ENCODE peak calls at places on chromosome 2, in eight cellular contexts. One of them, this sample, is unnamed.

GRCh38 chr2:68255736-68256450 is 3.6 kb upstream of the PPP3R1 start:
- DNase-seq in neuronal stem cell: no peak
- DNase-seq in tibial nerve: no peak
- DNase-seq in GM23248: peak; percentile 86
- DNase-seq in GM23338: peak; percentile 62
- DNase-seq in sigmoid colon: no peak
- DNase-seq in left ventricle myocardium inferior: no peak
- DNase-seq in kidney: no peak
- DNase-seq in this sample: no peak

GRCh38 chr2:170369894-170370293 is 191.9 kb downstream of the MYO3B start:
- DNase-seq in neuronal stem cell: no peak
- DNase-seq in tibial nerve: no peak
- DNase-seq in GM23248: peak; percentile 47
- DNase-seq in GM23338: peak; percentile 49
- DNase-seq in sigmoid colon: no peak
- DNase-seq in left ventricle myocardium inferior: no peak
- DNase-seq in kidney: no peak
- DNase-seq in this sample: no peak

GRCh38 chr2:42725657-42726056 is 38.3 kb downstream of the OXER1 start:
- DNase-seq in neuronal stem cell: no peak
- DNase-seq in tibial nerve: no peak
- DNase-seq in GM23248: peak; percentile 10
- DNase-seq in GM23338: no peak
- DNase-seq in sigmoid colon: no peak
- DNase-seq in left ventricle myocardium inferior: no peak
- DNase-seq in kidney: no peak
- DNase-seq in this sample: no peak

GRCh38 chr2:79876430-79876829 is 363.6 kb downstream of the CTNNA2 start:
- DNase-seq in neuronal stem cell: peak; percentile 4
- DNase-seq in tibial nerve: no peak
- DNase-seq in GM23248: peak; percentile 33
- DNase-seq in GM23338: peak; percentile 60
- DNase-seq in sigmoid colon: no peak
- DNase-seq in left ventricle myocardium inferior: no peak
- DNase-seq in kidney: no peak
- DNase-seq in this sample: peak; percentile 1

GRCh38 chr2:239222346-239223028 is 178.3 kb downstream of the HDAC4 start:
- DNase-seq in neuronal stem cell: no peak
- DNase-seq in tibial nerve: no peak
- DNase-seq in GM23248: peak; percentile 73
- DNase-seq in GM23338: no peak
- DNase-seq in sigmoid colon: peak; percentile 61
- DNase-seq in left ventricle myocardium inferior: no peak
- DNase-seq in kidney: no peak
- DNase-seq in this sample: no peak

GRCh38 chr2:236819275-236820002 is 249.8 kb downstream of the ACKR3 start:
- DNase-seq in neuronal stem cell: no peak
- DNase-seq in tibial nerve: no peak
- DNase-seq in GM23248: no peak
- DNase-seq in GM23338: peak; percentile 17
- DNase-seq in sigmoid colon: no peak
- DNase-seq in left ventricle myocardium inferior: no peak
- DNase-seq in kidney: no peak
- DNase-seq in this sample: no peak

GRCh38 chr2:232444409-232445148 is 11.4 kb upstream of the ALPI start:
- DNase-seq in neuronal stem cell: no peak
- DNase-seq in tibial nerve: no peak
- DNase-seq in GM23248: peak; percentile 84
- DNase-seq in GM23338: peak; percentile 78
- DNase-seq in sigmoid colon: no peak
- DNase-seq in left ventricle myocardium inferior: peak; percentile 17
- DNase-seq in kidney: no peak
- DNase-seq in this sample: peak; percentile 70

GRCh38 chr2:54084600-54084999 is 30.8 kb upstream of the ACYP2 start:
- DNase-seq in neuronal stem cell: no peak
- DNase-seq in tibial nerve: no peak
- DNase-seq in GM23248: peak; percentile 39
- DNase-seq in GM23338: peak; percentile 24
- DNase-seq in sigmoid colon: no peak
- DNase-seq in left ventricle myocardium inferior: no peak
- DNase-seq in kidney: no peak
- DNase-seq in this sample: peak; percentile 11

GRCh38 chr2:6577960-6578359 is 287.7 kb downstream of the CMPK2 start:
- DNase-seq in neuronal stem cell: no peak
- DNase-seq in tibial nerve: no peak
- DNase-seq in GM23248: no peak
- DNase-seq in GM23338: no peak
- DNase-seq in sigmoid colon: no peak
- DNase-seq in left ventricle myocardium inferior: no peak
- DNase-seq in kidney: no peak
- DNase-seq in this sample: no peak

GRCh38 chr2:68426885-68427579 is 40.1 kb downstream of the FBXO48 start:
- DNase-seq in neuronal stem cell: no peak
- DNase-seq in tibial nerve: no peak
- DNase-seq in GM23248: no peak
- DNase-seq in GM23338: no peak
- DNase-seq in sigmoid colon: no peak
- DNase-seq in left ventricle myocardium inferior: no peak
- DNase-seq in kidney: no peak
- DNase-seq in this sample: peak; percentile 31

GRCh38 chr2:172021074-172021931 is 21.6 kb downstream of the METAP1D start:
- DNase-seq in neuronal stem cell: no peak
- DNase-seq in tibial nerve: no peak
- DNase-seq in GM23248: no peak
- DNase-seq in GM23338: peak; percentile 39
- DNase-seq in sigmoid colon: no peak
- DNase-seq in left ventricle myocardium inferior: no peak
- DNase-seq in kidney: no peak
- DNase-seq in this sample: no peak

GRCh38 chr2:70258532-70258875 is 567 bp downstream of the PCYOX1 start:
- DNase-seq in neuronal stem cell: peak; percentile 11
- DNase-seq in tibial nerve: peak; percentile 61
- DNase-seq in GM23248: peak; percentile 71
- DNase-seq in GM23338: peak; percentile 35
- DNase-seq in sigmoid colon: peak; percentile 90
- DNase-seq in left ventricle myocardium inferior: peak; percentile 85
- DNase-seq in kidney: peak; percentile 92
- DNase-seq in this sample: no peak

GRCh38 chr2:201440182-201440581 is 11.1 kb downstream of the TRAK2 start:
- DNase-seq in neuronal stem cell: no peak
- DNase-seq in tibial nerve: no peak
- DNase-seq in GM23248: no peak
- DNase-seq in GM23338: peak; percentile 39
- DNase-seq in sigmoid colon: no peak
- DNase-seq in left ventricle myocardium inferior: no peak
- DNase-seq in kidney: no peak
- DNase-seq in this sample: no peak

GRCh38 chr2:176110975-176111663 is 4.0 kb downstream of the HOXD11 start:
- DNase-seq in neuronal stem cell: no peak
- DNase-seq in tibial nerve: peak; percentile 46
- DNase-seq in GM23248: peak; percentile 92
- DNase-seq in GM23338: peak; percentile 94
- DNase-seq in sigmoid colon: no peak
- DNase-seq in left ventricle myocardium inferior: no peak
- DNase-seq in kidney: peak; percentile 89
- DNase-seq in this sample: no peak

GRCh38 chr2:176114930-176115625 is 1.5 kb upstream of the HOXD10 start:
- DNase-seq in neuronal stem cell: no peak
- DNase-seq in tibial nerve: no peak
- DNase-seq in GM23248: peak; percentile 40
- DNase-seq in GM23338: no peak
- DNase-seq in sigmoid colon: no peak
- DNase-seq in left ventricle myocardium inferior: no peak
- DNase-seq in kidney: peak; percentile 61
- DNase-seq in this sample: no peak

GRCh38 chr2:176114120-176114929 is 2.3 kb upstream of the HOXD10 start:
- DNase-seq in neuronal stem cell: no peak
- DNase-seq in tibial nerve: no peak
- DNase-seq in GM23248: peak; percentile 69
- DNase-seq in GM23338: no peak
- DNase-seq in sigmoid colon: no peak
- DNase-seq in left ventricle myocardium inferior: no peak
- DNase-seq in kidney: peak; percentile 72
- DNase-seq in this sample: no peak

GRCh38 chr2:176111891-176112374 is 4.6 kb upstream of the HOXD10 start:
- DNase-seq in neuronal stem cell: no peak
- DNase-seq in tibial nerve: no peak
- DNase-seq in GM23248: peak; percentile 56
- DNase-seq in GM23338: no peak
- DNase-seq in sigmoid colon: no peak
- DNase-seq in left ventricle myocardium inferior: no peak
- DNase-seq in kidney: peak; percentile 29
- DNase-seq in this sample: no peak

DNA sequence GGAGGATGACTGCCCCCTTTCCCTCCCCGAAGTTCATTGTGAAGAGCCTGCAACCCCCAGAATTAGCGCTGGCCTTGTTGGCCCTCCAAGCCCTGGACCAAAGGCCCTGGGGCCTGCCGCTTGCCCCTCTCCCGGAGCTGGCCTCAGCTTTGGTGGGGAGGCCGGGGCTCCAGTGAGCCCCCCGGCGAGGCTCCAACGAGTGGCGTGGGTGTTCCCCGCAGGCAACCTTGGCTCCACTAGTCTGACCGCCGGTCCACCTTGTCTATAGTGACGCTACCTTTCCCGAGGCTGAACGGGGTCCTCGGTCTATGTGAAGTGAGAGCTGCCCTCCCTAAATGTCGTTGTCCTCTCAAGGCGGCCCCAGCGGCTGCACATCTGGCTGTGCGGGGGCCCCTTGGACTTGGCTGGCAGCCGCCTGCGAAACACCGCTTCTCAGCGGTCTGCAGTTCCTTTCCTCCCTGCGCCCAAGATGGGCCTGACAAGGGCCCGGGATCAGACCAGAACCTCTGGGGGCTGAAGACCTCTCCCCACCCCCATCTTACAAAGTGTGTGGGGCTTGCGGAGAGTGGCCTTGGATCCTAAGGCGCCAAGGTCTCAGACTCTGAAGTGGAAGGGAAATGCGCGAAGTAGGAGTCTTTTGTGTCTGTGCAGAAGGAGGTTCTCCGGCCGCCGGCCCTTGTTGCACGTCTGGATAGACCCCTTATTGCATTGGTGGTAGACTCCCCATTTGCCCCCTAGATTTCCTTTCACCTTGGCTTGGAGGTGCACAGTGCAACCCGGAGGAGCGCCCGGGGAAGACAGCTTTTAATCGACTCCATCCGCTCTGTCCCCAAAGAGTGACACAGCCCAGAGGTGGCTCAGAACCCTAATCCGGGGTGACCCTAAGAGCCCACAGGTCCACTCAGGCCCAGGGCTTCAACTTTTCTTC is 3.9 kb upstream of the HOXD10 start:
- DNase-seq in neuronal stem cell: no peak
- DNase-seq in tibial nerve: no peak
- DNase-seq in GM23248: peak; percentile 51
- DNase-seq in GM23338: no peak
- DNase-seq in sigmoid colon: no peak
- DNase-seq in left ventricle myocardium inferior: no peak
- DNase-seq in kidney: peak; percentile 75
- DNase-seq in this sample: no peak
- H3K36me3 ChIP-seq in neuronal stem cell: no peaks in the 10 kb centered on the region
- H3K36me3 ChIP-seq in tibial nerve: no peaks in the 10 kb centered on the region
- H3K36me3 ChIP-seq in GM23248: peaks cover 15% of the 10 kb centered on the region
- H3K36me3 ChIP-seq in GM23338: no peaks in the 10 kb centered on the region
- H3K36me3 ChIP-seq in sigmoid colon: no peaks in the 10 kb centered on the region
- H3K36me3 ChIP-seq in left ventricle myocardium inferior: no peaks in the 10 kb centered on the region
- H3K36me3 ChIP-seq in kidney: no peaks in the 10 kb centered on the region
- H3K36me3 ChIP-seq in this sample: no peaks in the 10 kb centered on the region

DNA sequence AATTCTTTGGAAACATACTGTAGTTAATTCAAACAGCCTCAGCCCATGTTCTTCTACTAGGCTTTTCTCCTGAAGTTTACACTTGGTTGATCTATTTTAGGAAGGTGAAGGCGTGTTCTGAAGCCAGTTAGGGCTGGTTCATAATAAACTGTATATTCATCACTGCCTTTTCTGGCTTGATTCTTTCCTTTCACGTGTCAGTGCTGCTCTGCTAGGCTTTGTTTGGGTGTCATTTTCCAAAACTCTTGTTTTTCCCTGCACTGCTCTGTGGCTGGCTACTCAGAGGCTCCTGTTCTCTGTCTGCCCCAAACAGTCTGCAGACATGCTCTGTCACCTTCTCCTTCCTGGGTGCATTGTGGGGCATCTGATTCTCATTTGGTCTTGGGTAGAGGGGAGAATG is 136.1 kb downstream of the PARD3B start:
- DNase-seq in neuronal stem cell: no peak
- DNase-seq in tibial nerve: no peak
- DNase-seq in GM23248: peak; percentile 42
- DNase-seq in GM23338: no peak
- DNase-seq in sigmoid colon: peak; percentile 66
- DNase-seq in left ventricle myocardium inferior: no peak
- DNase-seq in kidney: no peak
- DNase-seq in this sample: no peak
- H3K36me3 ChIP-seq in neuronal stem cell: no peaks in the 10 kb centered on the region
- H3K36me3 ChIP-seq in tibial nerve: no peaks in the 10 kb centered on the region
- H3K36me3 ChIP-seq in GM23248: no peaks in the 10 kb centered on the region
- H3K36me3 ChIP-seq in GM23338: no peaks in the 10 kb centered on the region
- H3K36me3 ChIP-seq in sigmoid colon: no peaks in the 10 kb centered on the region
- H3K36me3 ChIP-seq in left ventricle myocardium inferior: no peaks in the 10 kb centered on the region
- H3K36me3 ChIP-seq in kidney: no peaks in the 10 kb centered on the region
- H3K36me3 ChIP-seq in this sample: no peaks in the 10 kb centered on the region

GRCh38 chr2:12557688-12558087 is 159.0 kb upstream of the TRIB2 start:
- DNase-seq in neuronal stem cell: no peak
- DNase-seq in tibial nerve: no peak
- DNase-seq in GM23248: no peak
- DNase-seq in GM23338: no peak
- DNase-seq in sigmoid colon: no peak
- DNase-seq in left ventricle myocardium inferior: no peak
- DNase-seq in kidney: no peak
- DNase-seq in this sample: no peak

GRCh38 chr2:12556762-12557161 is 160.0 kb upstream of the TRIB2 start:
- DNase-seq in neuronal stem cell: no peak
- DNase-seq in tibial nerve: no peak
- DNase-seq in GM23248: peak; percentile 72
- DNase-seq in GM23338: no peak
- DNase-seq in sigmoid colon: no peak
- DNase-seq in left ventricle myocardium inferior: no peak
- DNase-seq in kidney: no peak
- DNase-seq in this sample: peak; percentile 77

GRCh38 chr2:12560618-12561017 is 156.1 kb upstream of the TRIB2 start:
- DNase-seq in neuronal stem cell: no peak
- DNase-seq in tibial nerve: no peak
- DNase-seq in GM23248: no peak
- DNase-seq in GM23338: no peak
- DNase-seq in sigmoid colon: no peak
- DNase-seq in left ventricle myocardium inferior: no peak
- DNase-seq in kidney: no peak
- DNase-seq in this sample: no peak

GRCh38 chr2:12555012-12555645 is 161.6 kb upstream of the TRIB2 start:
- DNase-seq in neuronal stem cell: no peak
- DNase-seq in tibial nerve: no peak
- DNase-seq in GM23248: peak; percentile 67
- DNase-seq in GM23338: no peak
- DNase-seq in sigmoid colon: no peak
- DNase-seq in left ventricle myocardium inferior: no peak
- DNase-seq in kidney: no peak
- DNase-seq in this sample: peak; percentile 34

GRCh38 chr2:12558519-12558918 is 158.2 kb upstream of the TRIB2 start:
- DNase-seq in neuronal stem cell: no peak
- DNase-seq in tibial nerve: no peak
- DNase-seq in GM23248: no peak
- DNase-seq in GM23338: no peak
- DNase-seq in sigmoid colon: no peak
- DNase-seq in left ventricle myocardium inferior: no peak
- DNase-seq in kidney: no peak
- DNase-seq in this sample: no peak
- H3K36me3 ChIP-seq in neuronal stem cell: no peaks in the 10 kb centered on the region
- H3K36me3 ChIP-seq in tibial nerve: no peaks in the 10 kb centered on the region
- H3K36me3 ChIP-seq in GM23248: no peaks in the 10 kb centered on the region
- H3K36me3 ChIP-seq in GM23338: no peaks in the 10 kb centered on the region
- H3K36me3 ChIP-seq in sigmoid colon: no peaks in the 10 kb centered on the region
- H3K36me3 ChIP-seq in left ventricle myocardium inferior: no peaks in the 10 kb centered on the region
- H3K36me3 ChIP-seq in kidney: no peaks in the 10 kb centered on the region
- H3K36me3 ChIP-seq in this sample: no peaks in the 10 kb centered on the region

GRCh38 chr2:217810275-217810674 is 192.5 kb downstream of the TNS1 start:
- DNase-seq in neuronal stem cell: no peak
- DNase-seq in tibial nerve: no peak
- DNase-seq in GM23248: no peak
- DNase-seq in GM23338: no peak
- DNase-seq in sigmoid colon: no peak
- DNase-seq in left ventricle myocardium inferior: no peak
- DNase-seq in kidney: no peak
- DNase-seq in this sample: no peak
- H3K36me3 ChIP-seq in neuronal stem cell: peaks cover 2% of the 10 kb centered on the region
- H3K36me3 ChIP-seq in tibial nerve: peaks cover 6% of the 10 kb centered on the region
- H3K36me3 ChIP-seq in GM23248: peaks cover 61% of the 10 kb centered on the region
- H3K36me3 ChIP-seq in GM23338: no peaks in the 10 kb centered on the region
- H3K36me3 ChIP-seq in sigmoid colon: peaks cover 95% of the 10 kb centered on the region
- H3K36me3 ChIP-seq in left ventricle myocardium inferior: peaks cover 92% of the 10 kb centered on the region
- H3K36me3 ChIP-seq in kidney: peaks cover 86% of the 10 kb centered on the region
- H3K36me3 ChIP-seq in this sample: peaks cover 40% of the 10 kb centered on the region